ENCODE peak calls at places on chromosomes 3 and 15, in four cellular contexts. Y, L, N and K are unnamed samples.
A peak's percentile ranks its signal among the peaks of the same experiment; 100 is the strongest.

GRCh38 chr3:58044656-58045055 is 36.4 kb downstream of the FLNB start:
- DNase-seq in N (no peak), L (peak; percentile 39), Y (no peak), K (no peak)

GRCh38 chr3:49903451-49904424 is at the start of gene MST1R:
- DNase-seq in L (no peak), Y (peak; percentile 95), N (peak; percentile 32), K (peak; percentile 74)

GRCh38 chr3:132135628-132136333 is 101.0 kb upstream of the CPNE4 start:
- DNase-seq in Y (peak; percentile 3), L (peak; percentile 98), N (no peak), K (no peak)

GRCh38 chr3:53186726-53187125 is 25.7 kb downstream of the PRKCD start:
- DNase-seq in Y (no peak), N (no peak), L (no peak), K (no peak)

GRCh38 chr3:8539419-8539818 is 37.8 kb downstream of the LMCD1 start:
- DNase-seq in L (peak; percentile 49), Y (no peak), N (no peak), K (no peak)

GRCh38 chr3:115697263-115698053 is 74.1 kb downstream of the GAP43 start:
- DNase-seq in Y (no peak), N (no peak), L (no peak), K (no peak)

GRCh38 chr15:60672400-60672799 is 193.5 kb upstream of the ICE2 start:
- DNase-seq in N (no peak), L (no peak), Y (no peak), K (no peak)

GRCh38 chr15:42691308-42691707 is 45.6 kb downstream of the CDAN1 start:
- DNase-seq in N (no peak), L (no peak), Y (no peak), K (no peak)

GRCh38 chr3:172848910-172849309 is 98.4 kb downstream of the ECT2 start:
- DNase-seq in L (peak; percentile 73), N (no peak), Y (no peak), K (no peak)

GRCh38 chr3:53846134-53846850 is at the start of the genes CHDH and IL17RB:
- DNase-seq in L (no peak), N (no peak), Y (peak; percentile 38), K (peak; percentile 85)

DNA sequence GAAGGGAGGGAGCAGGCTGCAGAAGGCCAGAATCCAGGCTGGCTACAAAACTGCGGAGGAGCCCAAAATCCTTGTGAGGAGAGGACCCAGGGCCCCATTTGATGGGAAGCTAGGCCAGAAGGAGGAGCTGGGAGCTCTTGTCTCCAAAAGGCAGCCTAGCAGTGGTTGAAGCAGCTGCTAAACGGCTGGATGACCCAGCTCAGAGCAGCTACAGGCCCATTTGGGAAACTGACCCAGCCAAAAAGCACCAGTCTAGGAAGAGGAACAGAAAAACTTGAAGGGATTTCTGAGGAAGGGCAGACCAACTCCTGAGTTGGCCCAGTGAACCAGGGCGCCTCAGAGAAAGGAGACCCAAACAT is 1.1 kb upstream of the RAB43 start:
- DNase-seq in N (no peak), L (peak; percentile 17), Y (no peak), K (no peak)
- H3K4me3 ChIP-seq in N (no peak overlapping the region), L (no peak overlapping the region), Y (no peak overlapping the region), K (no peak overlapping the region)

DNA sequence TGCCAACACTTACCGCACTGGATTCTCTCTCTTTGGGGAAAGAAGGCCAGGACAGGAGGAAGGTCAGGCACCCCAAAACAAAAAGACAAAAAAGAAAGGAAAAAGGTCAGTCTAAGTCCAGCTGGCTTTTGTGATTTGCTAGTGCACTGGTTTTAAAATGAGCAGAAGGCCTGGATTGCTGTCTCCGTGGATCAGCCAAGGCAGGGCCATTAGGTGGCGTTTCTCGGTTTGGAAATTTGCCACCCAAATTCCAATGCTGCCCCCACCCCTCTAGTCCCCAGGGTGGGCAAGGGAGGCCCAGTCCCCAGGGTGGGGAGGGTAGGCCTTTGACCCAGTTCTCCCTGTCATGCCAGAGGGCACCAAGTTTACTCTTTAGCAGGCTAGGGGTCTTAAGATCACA is 33.3 kb downstream of the TLE3 start:
- DNase-seq in Y (no peak), N (no peak), L (no peak), K (no peak)
- TF ChIP-seq CTCF in Y (no peak), N (peak; percentile 18), L (no peak), K (no peak)

GRCh38 chr15:52295421-52295991 is at the start of gene MYO5C:
- DNase-seq in Y (peak; percentile 64), N (peak; percentile 32), L (no peak), K (peak; percentile 93)

GRCh38 chr15:52291204-52291603 is 4.4 kb downstream of the MYO5C start:
- DNase-seq in L (no peak), Y (no peak), N (no peak), K (no peak)

GRCh38 chr15:52290800-52291199 is 4.8 kb downstream of the MYO5C start:
- DNase-seq in Y (no peak), L (no peak), N (no peak), K (no peak)

GRCh38 chr15:52292780-52293392 is 2.7 kb downstream of the MYO5C start:
- DNase-seq in Y (no peak), L (no peak), N (no peak), K (peak; percentile 25)

DNA sequence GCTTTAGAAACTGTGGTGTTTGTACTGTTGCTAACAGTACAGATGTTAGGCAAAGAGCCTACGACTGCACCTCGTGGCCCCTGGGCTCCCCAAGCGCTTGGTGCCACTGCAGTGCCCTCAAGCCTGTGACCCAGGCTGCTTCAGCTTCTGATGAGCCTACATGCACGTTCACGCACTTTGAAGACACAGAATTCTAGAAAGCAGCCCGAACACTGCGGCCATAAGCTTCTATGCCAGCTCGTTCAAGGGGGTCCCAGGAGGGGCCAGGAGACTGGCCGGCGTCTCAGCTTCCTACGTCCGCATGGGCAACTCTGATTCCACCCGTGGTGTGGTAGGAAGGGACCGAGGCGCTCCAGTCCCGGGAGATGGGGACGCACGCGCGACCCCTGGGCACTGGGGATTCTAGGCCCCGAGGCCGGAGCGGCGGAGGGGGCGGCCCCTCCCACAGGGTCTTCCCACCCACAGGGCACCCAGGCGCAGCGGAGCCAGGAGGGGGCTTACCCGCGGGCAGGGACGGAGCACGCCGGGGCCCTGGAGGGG is 653 bp downstream of the MYO5C start:
- DNase-seq in N (no peak), Y (no peak), L (no peak), K (no peak)
- H3K4me3 ChIP-seq in N (peak overlapping the region; percentile 33), Y (peak overlapping the region; percentile 82), L (no peak overlapping the region), K (peak overlapping the region; percentile 74)

DNA sequence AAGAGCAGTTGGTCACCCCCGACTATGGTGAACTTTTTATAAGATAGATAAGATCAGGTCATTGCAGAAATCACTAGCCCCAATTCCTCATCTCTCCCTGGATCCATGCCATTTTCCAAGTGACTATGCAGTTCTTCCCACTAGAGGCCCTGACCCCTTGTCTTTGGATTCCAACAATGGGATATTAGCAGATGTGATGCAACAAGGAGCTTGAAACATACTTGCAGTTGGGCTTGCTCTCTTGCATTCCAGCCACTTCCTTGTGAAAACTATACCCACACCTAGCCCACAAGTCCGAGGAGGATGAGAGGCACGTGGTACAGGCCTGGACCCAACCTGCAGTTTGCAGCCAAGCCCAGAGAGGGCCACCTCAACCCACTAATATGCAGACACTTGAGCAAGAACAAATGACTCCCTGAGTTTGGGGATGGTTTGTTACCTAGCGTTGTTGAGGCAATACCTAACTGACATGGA is 60.6 kb downstream of the SUCLG2 start:
- DNase-seq in L (peak; percentile 47), Y (no peak), N (no peak), K (no peak)
- TF ChIP-seq CTCF in L (no peak), Y (peak; percentile 39), N (no peak), K (no peak)

GRCh38 chr3:171444291-171444690 is 15.9 kb downstream of the TNIK start:
- DNase-seq in L (no peak), N (no peak), Y (no peak), K (no peak)

GRCh38 chr3:171445805-171446204 is 14.4 kb downstream of the TNIK start:
- DNase-seq in N (no peak), Y (no peak), L (no peak), K (no peak)

GRCh38 chr3:171443211-171443957 is 16.8 kb downstream of the TNIK start:
- DNase-seq in L (no peak), N (no peak), Y (no peak), K (no peak)

GRCh38 chr3:171446301-171446700 is 13.9 kb downstream of the TNIK start:
- DNase-seq in N (no peak), Y (no peak), L (no peak), K (no peak)

DNA sequence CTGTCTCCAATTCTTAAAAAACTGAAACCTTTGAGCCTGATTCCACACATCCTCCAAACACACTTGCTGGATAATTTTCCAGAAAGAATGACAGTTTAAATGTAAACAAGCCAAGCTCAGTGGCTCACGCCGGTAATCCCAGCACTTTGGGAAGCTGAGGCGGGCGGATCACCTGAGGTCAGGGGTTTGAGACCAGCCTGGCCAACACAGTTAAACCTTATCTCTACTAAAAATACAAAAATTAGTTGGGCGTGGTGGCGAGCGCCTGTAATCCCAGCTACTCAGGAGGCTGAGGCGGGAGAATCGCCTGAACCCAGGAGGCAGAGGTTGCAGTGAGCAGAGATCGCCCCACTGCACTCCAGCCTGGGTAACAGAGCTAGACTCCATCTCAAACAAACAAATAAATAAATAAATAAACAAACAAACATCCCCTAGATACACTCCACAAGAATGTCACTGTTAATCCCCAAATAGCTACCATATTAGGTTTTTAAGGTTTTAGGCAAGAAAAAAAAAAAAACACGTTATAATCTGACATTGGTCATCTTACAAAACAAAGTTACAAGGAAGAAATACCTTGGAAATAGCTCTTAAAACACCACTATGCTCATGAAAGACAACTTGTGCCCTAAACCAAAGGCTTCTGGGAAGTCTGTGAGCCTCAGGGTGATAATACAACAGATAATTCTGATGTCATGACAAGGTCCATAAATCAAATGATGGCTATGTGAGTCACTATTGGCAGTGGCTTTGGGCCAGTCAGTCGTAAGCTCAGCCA is 13.2 kb downstream of the TNIK start:
- DNase-seq in L (peak; percentile 63), N (no peak), Y (peak; percentile 84), K (no peak)
- H3K4me3 ChIP-seq in L (no peak overlapping the region), N (no peak overlapping the region), Y (peak overlapping the region; percentile 13), K (no peak overlapping the region)

GRCh38 chr3:13241621-13242363 is 168.6 kb upstream of the IQSEC1 start:
- DNase-seq in N (no peak), L (no peak), Y (no peak), K (no peak)
- TF ChIP-seq CTCF in N (no peak), L (no peak), Y (no peak), K (no peak)

GRCh38 chr3:187101184-187102072 is 37.9 kb downstream of the RPL39L start:
- DNase-seq in Y (no peak), N (peak; percentile 71), L (peak; percentile 64), K (no peak)
- H3K4me3 ChIP-seq in Y (peak overlapping the region; percentile 25), N (peak overlapping the region; percentile 13), L (peak overlapping the region; percentile 43), K (no peak overlapping the region)